ENCODE peak calls at places on chromosomes 7 and 10, in four cellular contexts. P is left ventricle myocardium inferior, J is Panc1, Q is ovary. O is an unnamed sample. For H3K4me1, the result is how much of the 10 kb centered on the place peaks cover.

GRCh38 chr7:1749864-1750466 is 79.9 kb downstream of the ELFN1 start:
- DNase-seq in P (peak), J (no peak), Q (no peak), O (no peak)

GRCh38 chr10:55491712-55492111 is 690.7 kb upstream of the PCDH15 start:
- DNase-seq in P (no peak), J (no peak), Q (no peak), O (no peak)

GRCh38 chr7:17638727-17639126 is 301.6 kb downstream of the SNX13 start:
- DNase-seq in P (no peak), J (no peak), Q (no peak), O (no peak)

GRCh38 chr10:133318494-133319127 is 9.9 kb downstream of the ZNF511 start:
- DNase-seq in P (peak), J (no peak), Q (peak), O (no peak)

GRCh38 chr7:70093496-70093895 is 495.2 kb downstream of the AUTS2 start:
- DNase-seq in P (no peak), J (no peak), Q (no peak), O (no peak)

GRCh38 chr10:78211476-78212110 is 177.9 kb downstream of the RPS24 start:
- DNase-seq in P (no peak), J (peak), Q (peak), O (no peak)

GRCh38 chr10:87659571-87660483 is at the start of gene PAPSS2:
- DNase-seq in P (peak), J (no peak), Q (peak), O (peak)

GRCh38 chr10:5529702-5530411 is 5.1 kb downstream of the CALML3 start:
- DNase-seq in P (no peak), J (no peak), Q (no peak), O (no peak)

GRCh38 chr7:77331938-77332695 is 84.0 kb downstream of the GSAP start:
- DNase-seq in P (peak), J (peak), Q (peak), O (peak)

GRCh38 chr10:2619472-2619871 is 447.9 kb upstream of the PFKP start:
- DNase-seq in P (no peak), J (peak), Q (no peak), O (no peak)

GRCh38 chr7:8217200-8218068 is 44.5 kb downstream of the ICA1 start:
- DNase-seq in P (no peak), J (peak), Q (no peak), O (no peak)

GRCh38 chr7:102892631-102893278 is 20.0 kb upstream of the LRRC17 start:
- DNase-seq in P (no peak), J (no peak), Q (no peak), O (no peak)

GRCh38 chr10:66284621-66285020 is 641.2 kb upstream of the LRRTM3 start:
- DNase-seq in P (no peak), J (no peak), Q (no peak), O (no peak)

GRCh38 chr10:4474829-4475228 is 351.2 kb upstream of the AKR1E2 start:
- DNase-seq in P (no peak), J (no peak), Q (no peak), O (no peak)

GRCh38 chr7:63104666-63105065 is 894.0 kb upstream of the ZNF722 start:
- DNase-seq in P (no peak), J (no peak), Q (no peak), O (no peak)

GRCh38 chr7:77651544-77652162 is 44.6 kb upstream of the RSBN1L start:
- DNase-seq in P (no peak), J (peak), Q (no peak), O (no peak)

GRCh38 chr10:46077616-46078268 is 31.7 kb upstream of the MSMB start:
- DNase-seq in P (no peak), J (no peak), Q (no peak), O (no peak)

GRCh38 chr7:55552320-55553086 is 19.8 kb downstream of the VOPP1 start:
- DNase-seq in P (no peak), J (no peak), Q (no peak), O (no peak)

DNA sequence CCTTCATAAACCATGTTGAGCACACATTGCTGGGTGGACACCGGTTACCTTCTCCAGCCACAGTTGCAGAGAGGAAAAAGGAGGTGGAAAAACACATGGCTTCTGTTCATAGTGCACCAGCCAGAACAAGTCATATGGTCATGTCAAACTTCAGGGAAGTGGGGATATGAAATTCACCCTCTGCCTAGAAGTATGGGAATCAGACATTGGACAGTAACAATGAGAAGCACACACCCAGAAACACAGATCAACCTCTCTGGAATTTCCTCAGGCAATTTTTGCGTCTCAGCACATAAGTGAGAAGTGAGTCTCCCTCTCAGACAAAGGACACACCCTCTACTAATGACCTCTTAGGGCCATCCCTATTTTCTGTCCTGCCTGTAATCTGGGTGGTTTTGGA is 172.6 kb upstream of the SVIL start:
- DNase-seq in P (no peak), J (peak), Q (no peak), O (no peak)
- H3K4me1 ChIP-seq in P (under half), J (under half), Q (under half), O (under half)

GRCh38 chr7:110204527-110204926 is 886.4 kb upstream of the LRRN3 start:
- DNase-seq in P (no peak), J (no peak), Q (no peak), O (no peak)
- H3K4me3 ChIP-seq in P (no peak), J (no peak), Q (no peak), O (no peak)

GRCh38 chr7:19677201-19677600 is 31.6 kb downstream of the POLR1F start:
- DNase-seq in P (no peak), J (no peak), Q (no peak), O (no peak)

GRCh38 chr7:19681596-19681995 is 27.2 kb downstream of the POLR1F start:
- DNase-seq in P (no peak), J (no peak), Q (no peak), O (no peak)

GRCh38 chr7:19674266-19674960 is 34.4 kb downstream of the POLR1F start:
- DNase-seq in P (no peak), J (no peak), Q (no peak), O (no peak)

GRCh38 chr7:19670806-19671205 is 38.0 kb downstream of the POLR1F start:
- DNase-seq in P (no peak), J (no peak), Q (no peak), O (no peak)

DNA sequence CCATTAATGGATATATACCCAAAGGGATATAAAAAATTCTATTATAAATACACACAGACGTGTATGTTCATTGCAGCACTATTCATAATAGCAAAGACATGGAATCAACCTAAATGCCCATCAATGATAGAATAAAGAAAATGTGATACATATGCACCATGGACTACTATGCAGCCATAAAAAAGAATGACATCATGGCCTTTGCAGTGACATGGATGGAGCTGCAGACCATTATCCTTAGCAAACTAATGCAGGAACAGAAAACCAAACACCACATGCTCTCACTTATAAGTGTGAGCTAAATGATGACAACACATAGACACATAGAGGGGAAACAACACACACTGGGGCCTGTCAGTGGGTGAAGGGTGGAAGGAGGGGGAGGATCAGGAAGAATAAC is 33.0 kb downstream of the POLR1F start:
- DNase-seq in P (no peak), J (no peak), Q (no peak), O (no peak)
- H3K27ac ChIP-seq in P (no peak), J (no peak), Q (no peak), O (no peak)

GRCh38 chr10:101972761-101973160 is 83.2 kb downstream of the ARMH3 start:
- DNase-seq in P (no peak), J (no peak), Q (no peak), O (no peak)
- H3K4me1 ChIP-seq in P (half or more), J (under half), Q (under half), O (under half)

DNA sequence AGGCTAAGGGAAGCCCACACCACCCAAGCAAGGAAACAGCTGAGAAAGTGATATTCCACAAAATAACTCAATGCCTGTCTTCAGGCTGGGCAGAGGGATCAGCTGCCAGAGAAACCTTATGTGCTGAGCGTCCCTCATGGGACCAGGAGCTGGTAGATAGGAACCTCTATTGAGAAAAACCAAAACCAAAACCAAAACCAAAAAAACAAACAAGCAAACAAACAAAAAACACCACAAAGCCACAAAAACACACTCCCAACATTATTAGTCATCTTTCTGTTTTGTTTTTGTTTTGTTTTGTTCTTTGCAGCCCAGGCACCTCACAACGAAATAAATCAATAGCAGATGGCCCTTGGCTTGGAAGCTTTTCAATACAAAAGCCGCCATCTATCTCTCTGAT is 760.8 kb upstream of the CELF2 start:
- DNase-seq in P (no peak), J (no peak), Q (no peak), O (no peak)
- H3K4me3 ChIP-seq in P (no peak), J (no peak), Q (no peak), O (no peak)

GRCh38 chr7:158325530-158326381 is 261.9 kb downstream of the PTPRN2 start:
- DNase-seq in P (no peak), J (no peak), Q (no peak), O (peak)

GRCh38 chr7:158329014-158329610 is 258.5 kb downstream of the PTPRN2 start:
- DNase-seq in P (no peak), J (no peak), Q (no peak), O (peak)

GRCh38 chr7:158328376-158329013 is 259.1 kb downstream of the PTPRN2 start:
- DNase-seq in P (no peak), J (no peak), Q (no peak), O (peak)

GRCh38 chr7:158327012-158327411 is 260.6 kb downstream of the PTPRN2 start:
- DNase-seq in P (no peak), J (no peak), Q (no peak), O (no peak)

DNA sequence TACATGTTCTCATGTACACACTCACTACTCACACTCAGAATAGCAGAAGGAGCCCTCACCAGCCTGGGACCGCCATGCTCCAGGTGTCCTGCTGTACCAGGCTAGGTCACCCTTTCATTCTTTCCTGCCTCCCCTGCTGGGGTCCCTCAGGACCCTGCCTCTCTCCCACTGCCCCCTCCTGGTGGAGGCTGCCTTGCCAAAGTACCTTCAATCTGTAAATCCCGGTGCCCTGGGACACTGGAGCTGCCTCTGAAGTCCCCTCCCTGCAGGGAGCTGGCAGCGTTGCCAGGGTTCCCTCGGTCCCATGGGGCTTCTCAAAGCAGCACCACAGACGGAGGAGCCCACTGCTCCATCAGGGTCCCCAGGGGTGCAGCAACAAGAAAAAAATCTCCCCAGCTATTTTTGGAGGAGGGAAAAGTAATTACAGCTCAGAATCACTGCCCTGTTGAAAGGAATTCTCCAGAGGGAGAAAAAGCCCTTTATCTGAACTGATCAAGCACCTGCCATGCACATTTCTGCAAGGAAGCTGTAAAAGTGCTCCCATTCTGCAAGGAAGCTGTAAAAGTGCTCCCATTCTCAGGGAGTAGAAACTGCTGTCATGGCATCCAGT is 259.9 kb downstream of the PTPRN2 start:
- DNase-seq in P (no peak), J (no peak), Q (no peak), O (peak)
- H3K27ac ChIP-seq in P (no peak), J (no peak), Q (no peak), O (no peak)

DNA sequence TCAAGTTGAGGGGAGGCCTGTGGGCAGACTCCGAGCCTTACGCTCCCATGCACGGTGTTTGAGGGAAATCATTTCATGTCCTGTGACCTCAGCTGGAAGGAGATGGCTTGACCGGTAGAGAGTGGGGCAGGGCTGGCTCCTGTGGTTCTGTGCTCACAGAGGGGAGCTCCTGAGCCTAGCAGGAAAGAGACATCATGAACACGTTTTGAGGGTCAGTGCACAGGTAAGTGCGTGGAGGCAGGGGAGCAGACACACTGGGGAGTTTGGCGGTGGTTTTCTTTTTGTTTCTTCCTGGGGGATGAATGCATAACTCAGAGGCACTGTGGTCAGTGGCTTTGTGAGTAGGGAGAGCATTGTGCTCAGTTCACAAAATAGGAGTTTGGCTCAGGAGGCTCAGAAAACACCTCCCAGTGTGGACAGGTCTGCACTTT is 22.5 kb downstream of the ADCY1 start:
- DNase-seq in P (no peak), J (no peak), Q (no peak), O (no peak)
- H3K4me1 ChIP-seq in P (under half), J (under half), Q (under half), O (under half)

GRCh38 chr7:151085329-151085690 is 965 bp upstream of the AGAP3 start:
- DNase-seq in P (no peak), J (no peak), Q (peak), O (no peak)
- H3K4me3 ChIP-seq in P (peak), J (peak), Q (no peak), O (no peak)

O was measured in right atrium auricular region.